ENCODE peak calls at places on chromosomes 13 and 19, in four cellular contexts. D is AG09319; Q is activated CD8-positive, alpha-beta memory T cell treated with anti-CD3 and anti-CD28 coated beads for 1 hour; L is NCI-H1048. Z is an unnamed sample.

GRCh38 chr19:42158926-42159325 is 26.7 kb upstream of the POU2F2 start:
- DNase-seq in L (no peak), Q (no peak), D (no peak), Z (no peak)

GRCh38 chr13:94967183-94968039 is 255.1 kb upstream of the SOX21 start:
- DNase-seq in D (no peak), L (no peak), Q (no peak), Z (peak; percentile 2)

GRCh38 chr19:45475537-45476348 is 7.9 kb downstream of the FOSB start:
- DNase-seq in D (no peak), L (no peak), Q (no peak), Z (no peak)

GRCh38 chr13:95168191-95168590 is 133.1 kb downstream of the ABCC4 start:
- DNase-seq in L (no peak), D (no peak), Q (no peak), Z (no peak)

GRCh38 chr19:9808855-9809646 is 9.8 kb downstream of the FBXL12 start:
- DNase-seq in Q (no peak), L (no peak), D (no peak), Z (no peak)

GRCh38 chr13:41465215-41465907 is 8.0 kb downstream of the RGCC start:
- DNase-seq in L (no peak), Q (peak; percentile 85), D (no peak), Z (no peak)

GRCh38 chr19:55086730-55087541 is 11.3 kb downstream of the EPS8L1 start:
- DNase-seq in L (peak; percentile 93), D (peak; percentile 72), Q (no peak), Z (no peak)

GRCh38 chr19:17948967-17949930 is 16.4 kb downstream of the CCDC124 start:
- DNase-seq in L (no peak), Q (no peak), D (no peak), Z (no peak)

GRCh38 chr19:16252459-16253205 is 54.9 kb downstream of the AP1M1 start:
- DNase-seq in L (no peak), D (no peak), Q (no peak), Z (no peak)

GRCh38 chr13:52112606-52113005 is 16.3 kb downstream of the NEK5 start:
- DNase-seq in Q (no peak), L (no peak), D (no peak), Z (no peak)

GRCh38 chr13:99426426-99426825 is 74.8 kb upstream of the TM9SF2 start:
- DNase-seq in L (no peak), Q (no peak), D (no peak), Z (no peak)

GRCh38 chr13:24502567-24503375 is 9.8 kb downstream of the PARP4 start:
- DNase-seq in L (no peak), D (no peak), Q (no peak), Z (peak; percentile 67)

GRCh38 chr13:104984296-104984818 is 1551.1 kb downstream of the EFNB2 start:
- DNase-seq in Q (no peak), L (no peak), D (no peak), Z (no peak)

GRCh38 chr19:1671716-1672037 is 19.3 kb upstream of the TCF3 start:
- DNase-seq in D (no peak), L (no peak), Q (no peak), Z (no peak)

GRCh38 chr13:66657165-66657895 is 572.8 kb downstream of the PCDH9 start:
- DNase-seq in D (peak; percentile 80), Q (no peak), L (no peak), Z (peak; percentile 6)

GRCh38 chr13:48775285-48775684 is 121.6 kb downstream of the CYSLTR2 start:
- DNase-seq in Q (no peak), D (no peak), L (no peak), Z (no peak)

Z was measured in Calu3.